ENCODE peak calls at places on chromosomes 3 and 15, in seven cellular contexts. One of them, this sample, is unnamed.
A peak's percentile ranks its signal among the peaks of the same experiment; 100 is the strongest.

GRCh38 chr3:193305356-193305755 is 64.3 kb downstream of the PLAAT1 start:
- DNase-seq in mucosa of gallbladder: no peak
- DNase-seq in activated CD8-positive, alpha-beta memory T cell treated with anti-CD3 and anti-CD28 coated beads for 48 hours: no peak
- DNase-seq in T-helper 2 cell: no peak
- DNase-seq in NCI-H2081: no peak
- DNase-seq in AG08396: no peak
- DNase-seq in stimulated activated CD4-positive, alpha-beta T cell treated with anti-CD3 and anti-CD28 coated beads, Interleukin-1b, Interleukin-23, amount 100 ng/mL, for 48 hours: no peak
- DNase-seq in this sample: no peak

GRCh38 chr3:72044231-72044935 is 259.4 kb upstream of the PROK2 start:
- DNase-seq in mucosa of gallbladder: no peak
- DNase-seq in activated CD8-positive, alpha-beta memory T cell treated with anti-CD3 and anti-CD28 coated beads for 48 hours: no peak
- DNase-seq in T-helper 2 cell: no peak
- DNase-seq in NCI-H2081: no peak
- DNase-seq in AG08396: no peak
- DNase-seq in stimulated activated CD4-positive, alpha-beta T cell treated with anti-CD3 and anti-CD28 coated beads, Interleukin-1b, Interleukin-23, amount 100 ng/mL, for 48 hours: no peak
- DNase-seq in this sample: peak; percentile 53

GRCh38 chr3:47283596-47284364 is 1.0 kb downstream of the KLHL18 start:
- DNase-seq in mucosa of gallbladder: no peak
- DNase-seq in activated CD8-positive, alpha-beta memory T cell treated with anti-CD3 and anti-CD28 coated beads for 48 hours: peak; percentile 7
- DNase-seq in T-helper 2 cell: peak; percentile 32
- DNase-seq in NCI-H2081: no peak
- DNase-seq in AG08396: no peak
- DNase-seq in stimulated activated CD4-positive, alpha-beta T cell treated with anti-CD3 and anti-CD28 coated beads, Interleukin-1b, Interleukin-23, amount 100 ng/mL, for 48 hours: peak; percentile 47
- DNase-seq in this sample: no peak

GRCh38 chr15:41987246-41987924 is 15.0 kb upstream of the EHD4 start:
- DNase-seq in mucosa of gallbladder: no peak
- DNase-seq in activated CD8-positive, alpha-beta memory T cell treated with anti-CD3 and anti-CD28 coated beads for 48 hours: no peak
- DNase-seq in T-helper 2 cell: no peak
- DNase-seq in NCI-H2081: no peak
- DNase-seq in AG08396: no peak
- DNase-seq in stimulated activated CD4-positive, alpha-beta T cell treated with anti-CD3 and anti-CD28 coated beads, Interleukin-1b, Interleukin-23, amount 100 ng/mL, for 48 hours: no peak
- DNase-seq in this sample: no peak

GRCh38 chr15:58472821-58473581 is 41.2 kb downstream of the LIPC start:
- DNase-seq in mucosa of gallbladder: no peak
- DNase-seq in activated CD8-positive, alpha-beta memory T cell treated with anti-CD3 and anti-CD28 coated beads for 48 hours: no peak
- DNase-seq in T-helper 2 cell: peak; percentile 76
- DNase-seq in NCI-H2081: peak; percentile 31
- DNase-seq in AG08396: no peak
- DNase-seq in stimulated activated CD4-positive, alpha-beta T cell treated with anti-CD3 and anti-CD28 coated beads, Interleukin-1b, Interleukin-23, amount 100 ng/mL, for 48 hours: peak; percentile 42
- DNase-seq in this sample: no peak

GRCh38 chr15:52113708-52114107 is 1.1 kb upstream of the BCL2L10 start:
- DNase-seq in mucosa of gallbladder: no peak
- DNase-seq in activated CD8-positive, alpha-beta memory T cell treated with anti-CD3 and anti-CD28 coated beads for 48 hours: no peak
- DNase-seq in T-helper 2 cell: no peak
- DNase-seq in NCI-H2081: no peak
- DNase-seq in AG08396: no peak
- DNase-seq in stimulated activated CD4-positive, alpha-beta T cell treated with anti-CD3 and anti-CD28 coated beads, Interleukin-1b, Interleukin-23, amount 100 ng/mL, for 48 hours: no peak
- DNase-seq in this sample: no peak

GRCh38 chr15:26869628-26870027 is 2.8 kb downstream of the GABRA5 start:
- DNase-seq in mucosa of gallbladder: no peak
- DNase-seq in activated CD8-positive, alpha-beta memory T cell treated with anti-CD3 and anti-CD28 coated beads for 48 hours: no peak
- DNase-seq in T-helper 2 cell: no peak
- DNase-seq in NCI-H2081: no peak
- DNase-seq in AG08396: no peak
- DNase-seq in stimulated activated CD4-positive, alpha-beta T cell treated with anti-CD3 and anti-CD28 coated beads, Interleukin-1b, Interleukin-23, amount 100 ng/mL, for 48 hours: no peak
- DNase-seq in this sample: no peak

GRCh38 chr3:127113571-127113891 is 79.4 kb upstream of the PRR23E start:
- DNase-seq in mucosa of gallbladder: no peak
- DNase-seq in activated CD8-positive, alpha-beta memory T cell treated with anti-CD3 and anti-CD28 coated beads for 48 hours: no peak
- DNase-seq in T-helper 2 cell: no peak
- DNase-seq in NCI-H2081: no peak
- DNase-seq in AG08396: no peak
- DNase-seq in stimulated activated CD4-positive, alpha-beta T cell treated with anti-CD3 and anti-CD28 coated beads, Interleukin-1b, Interleukin-23, amount 100 ng/mL, for 48 hours: no peak
- DNase-seq in this sample: no peak

GRCh38 chr3:63519426-63519825 is 133.0 kb upstream of the SNTN start:
- DNase-seq in mucosa of gallbladder: no peak
- DNase-seq in activated CD8-positive, alpha-beta memory T cell treated with anti-CD3 and anti-CD28 coated beads for 48 hours: no peak
- DNase-seq in T-helper 2 cell: no peak
- DNase-seq in NCI-H2081: no peak
- DNase-seq in AG08396: no peak
- DNase-seq in stimulated activated CD4-positive, alpha-beta T cell treated with anti-CD3 and anti-CD28 coated beads, Interleukin-1b, Interleukin-23, amount 100 ng/mL, for 48 hours: no peak
- DNase-seq in this sample: no peak

GRCh38 chr3:190306513-190307163 is 15.6 kb downstream of the CLDN1 start:
- DNase-seq in mucosa of gallbladder: no peak
- DNase-seq in activated CD8-positive, alpha-beta memory T cell treated with anti-CD3 and anti-CD28 coated beads for 48 hours: no peak
- DNase-seq in T-helper 2 cell: peak; percentile 81
- DNase-seq in NCI-H2081: no peak
- DNase-seq in AG08396: no peak
- DNase-seq in stimulated activated CD4-positive, alpha-beta T cell treated with anti-CD3 and anti-CD28 coated beads, Interleukin-1b, Interleukin-23, amount 100 ng/mL, for 48 hours: peak; percentile 16
- DNase-seq in this sample: peak; percentile 44

GRCh38 chr3:127213381-127213918 is 20.5 kb downstream of the PRR23E start:
- DNase-seq in mucosa of gallbladder: no peak
- DNase-seq in activated CD8-positive, alpha-beta memory T cell treated with anti-CD3 and anti-CD28 coated beads for 48 hours: no peak
- DNase-seq in T-helper 2 cell: no peak
- DNase-seq in NCI-H2081: no peak
- DNase-seq in AG08396: no peak
- DNase-seq in stimulated activated CD4-positive, alpha-beta T cell treated with anti-CD3 and anti-CD28 coated beads, Interleukin-1b, Interleukin-23, amount 100 ng/mL, for 48 hours: no peak
- DNase-seq in this sample: no peak

GRCh38 chr15:63497642-63498100 is 6.7 kb upstream of the USP3 start:
- DNase-seq in mucosa of gallbladder: peak; percentile 26
- DNase-seq in activated CD8-positive, alpha-beta memory T cell treated with anti-CD3 and anti-CD28 coated beads for 48 hours: no peak
- DNase-seq in T-helper 2 cell: peak; percentile 96
- DNase-seq in NCI-H2081: no peak
- DNase-seq in AG08396: no peak
- DNase-seq in stimulated activated CD4-positive, alpha-beta T cell treated with anti-CD3 and anti-CD28 coated beads, Interleukin-1b, Interleukin-23, amount 100 ng/mL, for 48 hours: peak; percentile 54
- DNase-seq in this sample: no peak

GRCh38 chr15:76117181-76117580 is 57.4 kb downstream of the TMEM266 start:
- DNase-seq in mucosa of gallbladder: no peak
- DNase-seq in activated CD8-positive, alpha-beta memory T cell treated with anti-CD3 and anti-CD28 coated beads for 48 hours: no peak
- DNase-seq in T-helper 2 cell: no peak
- DNase-seq in NCI-H2081: no peak
- DNase-seq in AG08396: no peak
- DNase-seq in stimulated activated CD4-positive, alpha-beta T cell treated with anti-CD3 and anti-CD28 coated beads, Interleukin-1b, Interleukin-23, amount 100 ng/mL, for 48 hours: no peak
- DNase-seq in this sample: no peak

GRCh38 chr3:78880588-78881461 is 887.0 kb downstream of the ROBO1 start:
- DNase-seq in mucosa of gallbladder: no peak
- DNase-seq in activated CD8-positive, alpha-beta memory T cell treated with anti-CD3 and anti-CD28 coated beads for 48 hours: no peak
- DNase-seq in T-helper 2 cell: no peak
- DNase-seq in NCI-H2081: no peak
- DNase-seq in AG08396: no peak
- DNase-seq in stimulated activated CD4-positive, alpha-beta T cell treated with anti-CD3 and anti-CD28 coated beads, Interleukin-1b, Interleukin-23, amount 100 ng/mL, for 48 hours: no peak
- DNase-seq in this sample: no peak

GRCh38 chr15:41546846-41547786 is 3.1 kb upstream of the RPAP1 start:
- DNase-seq in mucosa of gallbladder: no peak
- DNase-seq in activated CD8-positive, alpha-beta memory T cell treated with anti-CD3 and anti-CD28 coated beads for 48 hours: no peak
- DNase-seq in T-helper 2 cell: no peak
- DNase-seq in NCI-H2081: no peak
- DNase-seq in AG08396: peak; percentile 35
- DNase-seq in stimulated activated CD4-positive, alpha-beta T cell treated with anti-CD3 and anti-CD28 coated beads, Interleukin-1b, Interleukin-23, amount 100 ng/mL, for 48 hours: no peak
- DNase-seq in this sample: no peak

GRCh38 chr15:34116620-34117019 is 14.7 kb downstream of the PGBD4 start:
- DNase-seq in mucosa of gallbladder: no peak
- DNase-seq in activated CD8-positive, alpha-beta memory T cell treated with anti-CD3 and anti-CD28 coated beads for 48 hours: no peak
- DNase-seq in T-helper 2 cell: no peak
- DNase-seq in NCI-H2081: no peak
- DNase-seq in AG08396: no peak
- DNase-seq in stimulated activated CD4-positive, alpha-beta T cell treated with anti-CD3 and anti-CD28 coated beads, Interleukin-1b, Interleukin-23, amount 100 ng/mL, for 48 hours: no peak
- DNase-seq in this sample: no peak

GRCh38 chr3:23480324-23480704 is 277.2 kb downstream of the UBE2E2 start:
- DNase-seq in mucosa of gallbladder: no peak
- DNase-seq in activated CD8-positive, alpha-beta memory T cell treated with anti-CD3 and anti-CD28 coated beads for 48 hours: no peak
- DNase-seq in T-helper 2 cell: no peak
- DNase-seq in NCI-H2081: no peak
- DNase-seq in AG08396: no peak
- DNase-seq in stimulated activated CD4-positive, alpha-beta T cell treated with anti-CD3 and anti-CD28 coated beads, Interleukin-1b, Interleukin-23, amount 100 ng/mL, for 48 hours: no peak
- DNase-seq in this sample: no peak

GRCh38 chr3:129616713-129617112 is 10.2 kb upstream of the PLXND1 start:
- DNase-seq in mucosa of gallbladder: no peak
- DNase-seq in activated CD8-positive, alpha-beta memory T cell treated with anti-CD3 and anti-CD28 coated beads for 48 hours: no peak
- DNase-seq in T-helper 2 cell: no peak
- DNase-seq in NCI-H2081: no peak
- DNase-seq in AG08396: peak; percentile 64
- DNase-seq in stimulated activated CD4-positive, alpha-beta T cell treated with anti-CD3 and anti-CD28 coated beads, Interleukin-1b, Interleukin-23, amount 100 ng/mL, for 48 hours: no peak
- DNase-seq in this sample: no peak

GRCh38 chr3:37130984-37131975 is 43.1 kb downstream of the LRRFIP2 start:
- DNase-seq in mucosa of gallbladder: no peak
- DNase-seq in activated CD8-positive, alpha-beta memory T cell treated with anti-CD3 and anti-CD28 coated beads for 48 hours: no peak
- DNase-seq in T-helper 2 cell: no peak
- DNase-seq in NCI-H2081: no peak
- DNase-seq in AG08396: no peak
- DNase-seq in stimulated activated CD4-positive, alpha-beta T cell treated with anti-CD3 and anti-CD28 coated beads, Interleukin-1b, Interleukin-23, amount 100 ng/mL, for 48 hours: no peak
- DNase-seq in this sample: no peak

GRCh38 chr15:35139822-35140221 is 54.7 kb upstream of the NANOGP8 start:
- DNase-seq in mucosa of gallbladder: no peak
- DNase-seq in activated CD8-positive, alpha-beta memory T cell treated with anti-CD3 and anti-CD28 coated beads for 48 hours: no peak
- DNase-seq in T-helper 2 cell: no peak
- DNase-seq in NCI-H2081: no peak
- DNase-seq in AG08396: no peak
- DNase-seq in stimulated activated CD4-positive, alpha-beta T cell treated with anti-CD3 and anti-CD28 coated beads, Interleukin-1b, Interleukin-23, amount 100 ng/mL, for 48 hours: no peak
- DNase-seq in this sample: no peak

This sample was measured in stromal cell of bone marrow.